ENCODE peak calls at places on chromosomes 11 and 22, in four cellular contexts. X is naive thymus-derived CD4-positive, alpha-beta T cell; D is mammary epithelial cell; N is fibroblast of lung. U is an unnamed sample. For H3K36me3, the result is how much of the 10 kb centered on the place peaks cover.

GRCh38 chr11:197741-198235 is 4.9 kb downstream of the SCGB1C1 start:
- DNase-seq in N (no peak), X (no peak), D (no peak), U (no peak)

GRCh38 chr11:130054966-130055365 is 14.7 kb upstream of the APLP2 start:
- DNase-seq in N (no peak), X (no peak), D (no peak), U (no peak)

GRCh38 chr11:76666830-76667229 is 3.7 kb downstream of the LRRC32 start:
- DNase-seq in D (no peak), X (no peak), N (no peak), U (no peak)

GRCh38 chr11:8290122-8290810 is 26.6 kb upstream of the LMO1 start:
- DNase-seq in N (no peak), D (no peak), X (no peak), U (no peak)

GRCh38 chr22:25369133-25369532 is 149.7 kb downstream of the CRYBB2 start:
- DNase-seq in N (no peak), D (no peak), X (no peak), U (no peak)

GRCh38 chr11:73585834-73586575 is 11.9 kb downstream of the FAM168A start:
- DNase-seq in D (peak), N (peak), X (no peak), U (peak)

GRCh38 chr11:133985981-133986380 is 29.2 kb upstream of the IGSF9B start:
- DNase-seq in N (no peak), X (no peak), D (no peak), U (no peak)

GRCh38 chr11:48017105-48017874 is 36.9 kb downstream of the PTPRJ start:
- DNase-seq in N (no peak), D (no peak), X (no peak), U (no peak)

GRCh38 chr22:16914006-16914405 is 88.8 kb upstream of the XKR3 start:
- DNase-seq in N (no peak), D (no peak), X (no peak), U (no peak)

GRCh38 chr11:33135216-33135615 is 26.1 kb downstream of the CSTF3 start:
- DNase-seq in N (peak), X (no peak), D (no peak), U (no peak)

GRCh38 chr11:128765571-128766530 is 72.0 kb downstream of the FLI1 start:
- DNase-seq in X (no peak), N (no peak), D (no peak), U (no peak)

GRCh38 chr11:2724653-2725366 is 25.0 kb upstream of the KCNQ1OT1 start:
- DNase-seq in X (no peak), D (no peak), N (peak), U (no peak)

GRCh38 chr22:40067639-40068038 is 72.9 kb downstream of the FAM83F start:
- DNase-seq in N (no peak), D (no peak), X (no peak), U (no peak)

GRCh38 chr22:39496131-39496838 is 5.8 kb upstream of the MIEF1 start:
- DNase-seq in N (peak), D (peak), X (no peak), U (peak)

GRCh38 chr11:2842876-2843275 is 42.7 kb downstream of the CDKN1C start:
- DNase-seq in X (no peak), D (no peak), N (no peak), U (no peak)

GRCh38 chr11:15493066-15493465 is 378.3 kb downstream of the INSC start:
- DNase-seq in X (no peak), D (peak), N (peak), U (peak)

GRCh38 chr11:35717043-35717442 is 54.5 kb downstream of the TRIM44 start:
- DNase-seq in D (no peak), N (no peak), X (no peak), U (no peak)

GRCh38 chr11:84103096-84103495 is 816.9 kb upstream of the CCDC90B start:
- DNase-seq in X (no peak), N (no peak), D (no peak), U (no peak)

GRCh38 chr11:29432719-29433325 is 584.0 kb downstream of the KCNA4 start:
- DNase-seq in X (no peak), N (peak), D (peak), U (no peak)

GRCh38 chr11:1548221-1549070 is 23.6 kb downstream of the DUSP8 start:
- DNase-seq in N (peak), D (peak), X (no peak), U (peak)

DNA sequence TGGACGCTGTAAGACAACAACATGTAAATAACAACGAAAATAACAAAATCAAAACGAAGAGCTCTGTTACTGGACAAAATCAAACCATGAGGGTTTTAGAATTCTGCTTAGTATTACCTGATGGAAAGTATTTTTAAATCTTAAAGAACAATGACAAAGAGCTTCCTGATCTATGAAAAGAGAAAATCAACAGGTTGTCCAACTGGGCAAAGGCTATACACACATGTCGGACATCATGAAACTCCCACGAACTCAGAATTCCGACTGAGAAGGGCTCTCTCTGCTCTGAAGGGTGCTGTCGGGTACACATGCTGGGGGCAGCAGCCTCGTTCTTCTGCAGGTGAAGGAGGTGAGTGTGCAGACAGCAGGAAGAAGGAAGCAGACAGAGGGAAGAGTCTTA is 25.8 kb downstream of the CERK start:
- DNase-seq in N (no peak), X (no peak), D (no peak), U (no peak)
- H3K36me3 ChIP-seq in N (under half), X (under half), D (under half), U (under half)

GRCh38 chr22:42330170-42330569 is 59.7 kb upstream of the TCF20 start:
- DNase-seq in X (no peak), D (no peak), N (no peak), U (no peak)
- H3K36me3 ChIP-seq in X (under half), D (under half), N (under half), U (under half)

GRCh38 chr11:68541983-68542382 is 81.4 kb downstream of the PPP6R3 start:
- DNase-seq in D (no peak), N (no peak), X (no peak), U (no peak)
- H3K36me3 ChIP-seq in D (under half), N (under half), X (under half), U (under half)

DNA sequence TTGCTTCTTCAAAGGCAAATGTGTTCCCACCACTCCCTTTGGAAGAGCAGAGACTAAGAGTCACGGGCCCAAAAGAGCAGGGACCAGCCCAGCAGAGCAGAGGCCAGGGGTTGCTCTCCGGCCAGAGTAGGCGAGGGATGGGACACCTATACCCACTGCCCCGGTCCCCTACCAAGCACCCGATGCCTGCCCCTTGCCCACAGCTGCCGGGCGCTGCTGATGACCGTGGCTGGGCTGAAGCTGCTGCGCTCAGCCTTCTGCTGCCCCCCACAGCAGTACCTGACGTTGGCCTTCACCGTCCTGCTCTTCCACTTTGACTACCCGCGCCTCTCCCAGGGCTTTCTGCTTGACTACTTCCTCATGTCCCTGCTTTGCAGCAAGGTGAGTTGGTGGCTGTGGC is 10.7 kb upstream of the SIPA1 start:
- DNase-seq in D (no peak), X (no peak), N (no peak), U (no peak)
- H3K36me3 ChIP-seq in D (under half), X (under half), N (under half), U (under half)